ENCODE peak calls at places on chromosomes 1 and 21, in eight cellular contexts. B is right lobe of liver; U is CD4-positive, CD25-positive, alpha-beta regulatory T cell; M is CD8-positive, alpha-beta T cell; W is cardiac muscle cell; I is upper lobe of right lung; J is effector memory CD4-positive, alpha-beta T cell; L is caudate nucleus. F is an unnamed sample.

GRCh38 chr1:41024953-41025352 is 3.4 kb upstream of the SLFNL1 start:
- DNase-seq in B (no peak), U (no peak), M (no peak), W (no peak), I (no peak), J (no peak), L (no peak), F (no peak)

GRCh38 chr1:181985281-181985680 is 76.2 kb downstream of the ZNF648 start:
- DNase-seq in B (no peak), U (no peak), M (no peak), W (no peak), I (no peak), J (no peak), L (no peak), F (no peak)

GRCh38 chr1:17525996-17526686 is 13.4 kb upstream of the ARHGEF10L start:
- DNase-seq in B (no peak), U (no peak), M (no peak), W (peak), I (no peak), J (no peak), L (no peak), F (no peak)

GRCh38 chr1:206606867-206607266 is 5.4 kb downstream of the EIF2D start:
- DNase-seq in B (no peak), U (peak), M (no peak), W (peak), I (no peak), J (no peak), L (no peak), F (no peak)

GRCh38 chr1:12173631-12174121 is 6.9 kb downstream of the TNFRSF1B start:
- DNase-seq in B (no peak), U (peak), M (peak), W (peak), I (no peak), J (peak), L (no peak), F (peak)

GRCh38 chr1:221912230-221912629 is 170.3 kb upstream of the DUSP10 start:
- DNase-seq in B (no peak), U (no peak), M (no peak), W (no peak), I (no peak), J (no peak), L (no peak), F (no peak)

GRCh38 chr21:45975017-45975595 is 6.5 kb upstream of the COL6A1 start:
- DNase-seq in B (no peak), U (no peak), M (no peak), W (peak), I (no peak), J (no peak), L (no peak), F (no peak)

GRCh38 chr21:37800496-37801061 is 115.7 kb downstream of the KCNJ6 start:
- DNase-seq in B (no peak), U (no peak), M (no peak), W (peak), I (no peak), J (no peak), L (no peak), F (no peak)

GRCh38 chr1:211341999-211342398 is 15.4 kb downstream of the TRAF5 start:
- DNase-seq in B (no peak), U (no peak), M (no peak), W (no peak), I (no peak), J (no peak), L (no peak), F (no peak)

GRCh38 chr1:211337430-211338227 is 11.0 kb downstream of the TRAF5 start:
- DNase-seq in B (no peak), U (no peak), M (no peak), W (no peak), I (no peak), J (no peak), L (no peak), F (no peak)

GRCh38 chr1:211339631-211340041 is 13.0 kb downstream of the TRAF5 start:
- DNase-seq in B (no peak), U (peak), M (no peak), W (no peak), I (no peak), J (no peak), L (no peak), F (no peak)

GRCh38 chr1:211343607-211344334 is 17.1 kb downstream of the TRAF5 start:
- DNase-seq in B (no peak), U (no peak), M (no peak), W (no peak), I (no peak), J (no peak), L (no peak), F (no peak)

GRCh38 chr1:211340622-211341487 is 14.2 kb downstream of the TRAF5 start:
- DNase-seq in B (no peak), U (no peak), M (no peak), W (no peak), I (no peak), J (no peak), L (no peak), F (no peak)
- H3K27ac ChIP-seq in B (no peak), U (no peak), M (no peak), W (no peak), I (no peak), J (no peak), L (no peak), F (no peak)

GRCh38 chr1:65170511-65171142 is 22.6 kb downstream of the AK4 start:
- DNase-seq in B (peak), U (no peak), M (no peak), W (peak), I (no peak), J (no peak), L (no peak), F (no peak)
- H3K27ac ChIP-seq in B (peak), U (no peak), M (no peak), W (peak), I (no peak), J (no peak), L (no peak), F (no peak)

GRCh38 chr1:28096210-28097099 is 8.0 kb upstream of the EYA3 start:
- DNase-seq in B (no peak), U (no peak), M (no peak), W (no peak), I (no peak), J (no peak), L (no peak), F (no peak)

GRCh38 chr1:28104866-28105467 is 16.6 kb upstream of the EYA3 start:
- DNase-seq in B (no peak), U (no peak), M (no peak), W (peak), I (no peak), J (no peak), L (peak), F (peak)

GRCh38 chr1:28102169-28102568 is 13.8 kb upstream of the EYA3 start:
- DNase-seq in B (no peak), U (no peak), M (no peak), W (no peak), I (no peak), J (no peak), L (no peak), F (no peak)

GRCh38 chr1:28097100-28097472 is 8.7 kb upstream of the EYA3 start:
- DNase-seq in B (no peak), U (no peak), M (no peak), W (no peak), I (no peak), J (no peak), L (no peak), F (no peak)

DNA sequence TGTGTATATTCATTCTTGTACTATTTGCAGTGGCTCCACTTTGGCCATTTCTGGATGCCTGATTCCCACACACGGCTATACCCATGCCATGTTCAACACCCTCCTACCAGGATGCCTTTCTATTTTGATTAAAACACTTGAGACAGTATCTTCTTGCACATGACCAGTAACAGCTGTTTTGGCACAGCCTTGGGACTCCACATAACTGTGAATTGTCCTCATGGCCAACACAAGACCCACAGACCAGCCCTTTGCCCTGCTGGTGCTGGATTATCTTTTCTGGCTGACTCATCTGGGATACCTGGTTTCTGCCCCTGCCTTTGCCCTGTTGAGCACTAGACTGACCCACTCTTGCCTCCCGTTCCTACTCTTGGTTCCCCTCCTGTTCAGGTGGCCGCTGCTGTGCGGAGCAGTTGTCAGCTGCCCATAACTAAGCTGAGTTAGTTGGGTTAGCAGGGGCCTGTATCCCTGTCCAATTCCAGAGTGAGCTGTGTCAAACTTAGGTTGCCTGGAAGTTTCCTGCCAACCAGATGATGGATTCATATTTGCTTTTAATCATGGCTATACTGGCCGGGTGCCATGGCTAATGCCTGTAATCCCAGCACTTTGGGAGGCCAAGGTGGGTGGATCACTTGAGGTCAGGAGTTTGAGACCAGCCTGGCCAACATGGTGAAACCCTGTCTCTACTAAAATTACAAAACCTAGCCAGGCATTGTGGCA is 10.8 kb upstream of the EYA3 start:
- DNase-seq in B (peak), U (no peak), M (no peak), W (no peak), I (no peak), J (no peak), L (no peak), F (no peak)
- H3K27ac ChIP-seq in B (no peak), U (no peak), M (no peak), W (no peak), I (no peak), J (no peak), L (no peak), F (no peak)

GRCh38 chr1:2543543-2544092 is 12.6 kb upstream of the TNFRSF14 start:
- DNase-seq in B (no peak), U (peak), M (peak), W (no peak), I (no peak), J (no peak), L (peak), F (peak)
- H3K27ac ChIP-seq in B (no peak), U (no peak), M (no peak), W (peak), I (no peak), J (no peak), L (no peak), F (peak)

GRCh38 chr1:244652699-244653438 is at the start of gene DESI2:
- DNase-seq in B (peak), U (peak), M (peak), W (peak), I (peak), J (peak), L (peak), F (peak)

GRCh38 chr1:244655186-244655585 is 2.3 kb downstream of the DESI2 start:
- DNase-seq in B (no peak), U (no peak), M (no peak), W (no peak), I (no peak), J (no peak), L (no peak), F (no peak)

GRCh38 chr1:244651956-244652698 is 799 bp upstream of the DESI2 start:
- DNase-seq in B (no peak), U (no peak), M (no peak), W (no peak), I (no peak), J (no peak), L (no peak), F (no peak)

GRCh38 chr1:244653439-244654283 is 735 bp downstream of the DESI2 start:
- DNase-seq in B (no peak), U (peak), M (peak), W (peak), I (no peak), J (no peak), L (no peak), F (no peak)

DNA sequence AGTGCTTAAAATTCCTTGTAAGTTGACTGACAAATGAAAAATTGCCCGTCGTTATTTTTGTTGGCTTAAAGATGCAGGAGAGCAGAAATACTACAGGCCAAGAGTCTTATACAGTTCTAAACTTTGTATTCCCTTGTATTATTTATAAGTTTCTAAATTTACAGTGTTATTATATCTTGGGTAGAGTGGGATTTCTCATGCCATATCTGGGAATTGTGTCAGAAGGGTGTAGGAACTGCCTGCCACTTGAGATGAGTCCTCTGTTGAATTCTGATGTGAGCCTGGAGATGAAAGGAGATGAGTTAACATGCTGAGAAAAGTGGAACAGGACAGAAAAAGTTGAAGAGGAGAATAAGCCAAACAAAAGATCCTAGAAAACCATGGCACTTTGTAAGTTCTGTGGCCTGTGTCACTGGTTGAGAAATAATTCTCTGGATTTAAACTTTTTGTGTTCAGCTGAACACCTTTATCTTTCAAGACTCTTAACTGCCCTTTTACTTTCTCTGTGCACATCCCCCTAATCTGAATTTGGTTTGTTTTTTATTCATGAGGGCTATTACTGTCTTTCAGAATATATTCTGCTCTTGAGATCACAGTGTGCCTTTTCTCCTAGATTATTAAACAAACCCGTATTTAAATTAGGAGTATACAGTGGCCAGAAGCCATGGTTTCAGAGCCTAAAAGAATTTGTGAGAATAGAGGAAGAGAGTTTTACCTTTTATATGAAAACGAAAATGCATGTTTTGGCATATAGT is 1.5 kb downstream of the DESI2 start:
- DNase-seq in B (no peak), U (peak), M (no peak), W (peak), I (no peak), J (no peak), L (no peak), F (no peak)
- H3K27ac ChIP-seq in B (peak), U (no peak), M (no peak), W (peak), I (peak), J (no peak), L (no peak), F (peak)

DNA sequence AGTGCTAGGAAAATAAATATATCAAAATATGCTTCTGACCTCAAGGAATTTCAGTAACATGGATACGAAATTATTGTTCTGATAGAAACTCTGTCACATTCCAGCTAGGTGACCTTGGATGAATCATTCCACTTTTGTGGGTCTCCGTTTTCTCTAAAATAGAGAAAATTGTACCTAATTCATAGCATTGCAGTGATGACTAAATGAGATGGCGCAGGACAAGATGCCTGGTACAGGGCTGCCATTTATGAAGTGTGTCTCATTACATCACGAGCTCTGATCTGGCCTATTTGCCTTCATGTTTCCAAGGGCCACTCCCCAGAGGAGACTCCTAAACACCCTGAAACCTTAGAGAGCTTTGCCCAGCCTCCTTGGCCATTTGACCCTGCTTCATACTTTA is 480.0 kb upstream of the USP24 start:
- DNase-seq in B (no peak), U (no peak), M (no peak), W (no peak), I (no peak), J (no peak), L (no peak), F (no peak)
- H3K27ac ChIP-seq in B (no peak), U (no peak), M (no peak), W (no peak), I (no peak), J (no peak), L (no peak), F (no peak)